ENCODE peak calls at places on chromosomes 11 and 22, in nine cellular contexts. U is coronary artery, T is psoas muscle, N is choroid plexus epithelial cell, I is RWPE2, H is HCT116, Y is thoracic aorta, K is right lobe of liver, S is astrocyte of the spinal cord. L is an unnamed sample.

GRCh38 chr22:39215070-39215396 is 29.7 kb downstream of the PDGFB start:
- DNase-seq in U (peak; percentile 8), T (no peak), N (no peak), I (peak; percentile 12), H (no peak), Y (no peak), K (no peak), S (no peak), L (peak; percentile 10)

GRCh38 chr11:58609723-58610122 is 12.7 kb upstream of the CNTF start:
- DNase-seq in U (no peak), T (no peak), N (no peak), I (no peak), H (no peak), Y (no peak), K (no peak), S (no peak), L (no peak)

GRCh38 chr22:46057762-46058420 is 80.9 kb upstream of the WNT7B start:
- DNase-seq in U (peak; percentile 81), T (no peak), N (no peak), I (no peak), H (no peak), Y (no peak), K (peak; percentile 50), S (peak; percentile 65), L (peak; percentile 30)

GRCh38 chr11:95067042-95067827 is 516 bp downstream of the SRSF8 start:
- DNase-seq in U (peak; percentile 93), T (peak; percentile 90), N (peak; percentile 71), I (peak; percentile 72), H (no peak), Y (peak; percentile 36), K (peak; percentile 84), S (peak; percentile 77), L (peak; percentile 88)

GRCh38 chr11:27757953-27758352 is 57.7 kb upstream of the BDNF start:
- DNase-seq in U (no peak), T (no peak), N (peak; percentile 74), I (no peak), H (no peak), Y (no peak), K (no peak), S (peak; percentile 83), L (no peak)

GRCh38 chr11:128480066-128480465 is 107.3 kb downstream of the ETS1 start:
- DNase-seq in U (no peak), T (no peak), N (no peak), I (no peak), H (no peak), Y (no peak), K (no peak), S (no peak), L (no peak)

GRCh38 chr11:119029340-119030028 is 1.2 kb downstream of the SLC37A4 start:
- DNase-seq in U (no peak), T (no peak), N (no peak), I (no peak), H (no peak), Y (no peak), K (peak; percentile 95), S (no peak), L (peak; percentile 81)

GRCh38 chr22:19291218-19291579 is 320 bp downstream of the CLTCL1 start:
- DNase-seq in U (peak; percentile 78), T (peak; percentile 48), N (no peak), I (peak; percentile 52), H (no peak), Y (no peak), K (peak; percentile 60), S (peak; percentile 16), L (no peak)

GRCh38 chr22:43047605-43048004 is 32.7 kb upstream of the PACSIN2 start:
- DNase-seq in U (no peak), T (no peak), N (no peak), I (no peak), H (no peak), Y (no peak), K (no peak), S (no peak), L (no peak)

GRCh38 chr22:43053176-43053575 is 36.0 kb downstream of the TTLL1 start:
- DNase-seq in U (no peak), T (no peak), N (no peak), I (no peak), H (no peak), Y (no peak), K (no peak), S (no peak), L (no peak)

GRCh38 chr22:43050995-43051394 is 36.0 kb upstream of the PACSIN2 start:
- DNase-seq in U (no peak), T (no peak), N (no peak), I (no peak), H (no peak), Y (no peak), K (no peak), S (no peak), L (no peak)
- H3K4me3 ChIP-seq in U (no peak overlapping the region), T (no peak overlapping the region), N (no peak overlapping the region), I (no peak overlapping the region), H (no peak overlapping the region), Y (no peak overlapping the region), K (no peak overlapping the region), S (no peak overlapping the region), L (no peak overlapping the region)

GRCh38 chr22:36409911-36410756 is 22.4 kb upstream of the MYH9 start:
- DNase-seq in U (no peak), T (peak; percentile 65), N (peak; percentile 83), I (peak; percentile 99), H (peak; percentile 96), Y (peak; percentile 18), K (peak; percentile 96), S (peak; percentile 72), L (peak; percentile 99)
- TF ChIP-seq CTCF in U (no peak), T (no peak), N (no peak), I (no peak), H (no peak), Y (no peak), K (no peak), S (no peak), L (no peak)

GRCh38 chr22:35399114-35399677 is 744 bp upstream of the MCM5 start:
- DNase-seq in U (no peak), T (no peak), N (no peak), I (no peak), H (no peak), Y (no peak), K (no peak), S (peak; percentile 1), L (no peak)
- H3K4me3 ChIP-seq in U (peak overlapping the region; percentile 81), T (peak overlapping the region; percentile 86), N (peak overlapping the region; percentile 70), I (peak overlapping the region; percentile 83), H (peak overlapping the region; percentile 98), Y (peak overlapping the region; percentile 96), K (peak overlapping the region; percentile 54), S (peak overlapping the region; percentile 85), L (peak overlapping the region; percentile 61)

GRCh38 chr11:125257185-125257584 is 92.6 kb downstream of the PKNOX2 start:
- DNase-seq in U (no peak), T (no peak), N (peak; percentile 44), I (no peak), H (no peak), Y (no peak), K (no peak), S (no peak), L (no peak)
- TF ChIP-seq CTCF in U (no peak), T (no peak), N (peak; percentile 61), I (no peak), H (no peak), Y (no peak), K (no peak), S (peak; percentile 45), L (no peak)

GRCh38 chr11:13667245-13667644 is 1.2 kb upstream of the FAR1 start:
- DNase-seq in U (no peak), T (no peak), N (peak; percentile 8), I (no peak), H (no peak), Y (no peak), K (no peak), S (peak; percentile 22), L (no peak)
- H3K4me3 ChIP-seq in U (peak overlapping the region; percentile 93), T (peak overlapping the region; percentile 98), N (peak overlapping the region; percentile 85), I (peak overlapping the region; percentile 75), H (no peak overlapping the region), Y (peak overlapping the region; percentile 92), K (no peak overlapping the region), S (peak overlapping the region; percentile 67), L (no peak overlapping the region)

GRCh38 chr11:34790620-34791019 is 125.6 kb downstream of the APIP start:
- DNase-seq in U (no peak), T (no peak), N (peak; percentile 24), I (no peak), H (no peak), Y (no peak), K (no peak), S (no peak), L (no peak)

GRCh38 chr11:34791725-34792124 is 124.5 kb downstream of the APIP start:
- DNase-seq in U (no peak), T (no peak), N (no peak), I (no peak), H (no peak), Y (no peak), K (no peak), S (no peak), L (no peak)

GRCh38 chr11:34792814-34793241 is 123.4 kb downstream of the APIP start:
- DNase-seq in U (no peak), T (no peak), N (no peak), I (no peak), H (no peak), Y (no peak), K (peak; percentile 58), S (no peak), L (no peak)

GRCh38 chr11:34793666-34794065 is 122.5 kb downstream of the APIP start:
- DNase-seq in U (no peak), T (no peak), N (no peak), I (no peak), H (no peak), Y (no peak), K (no peak), S (no peak), L (no peak)

DNA sequence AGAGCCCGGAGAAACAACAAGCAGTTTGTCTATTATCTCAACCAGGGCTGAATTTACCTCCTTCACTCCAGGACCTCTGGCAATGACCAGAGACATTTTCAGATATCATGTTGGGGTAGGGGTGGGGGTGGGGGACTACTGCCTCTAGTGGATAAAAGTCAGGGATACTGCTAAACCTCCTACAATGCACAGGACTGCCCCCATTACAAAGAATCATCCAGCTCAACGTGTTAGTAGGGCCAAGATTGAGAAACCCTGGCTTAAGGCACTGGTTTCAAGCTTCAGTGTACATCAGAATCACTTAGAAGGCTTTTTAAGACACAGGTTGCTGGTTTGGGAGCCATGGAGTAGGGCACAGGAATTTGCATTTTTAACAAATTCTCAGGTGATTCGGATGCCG is 124.0 kb downstream of the APIP start:
- DNase-seq in U (no peak), T (no peak), N (no peak), I (no peak), H (no peak), Y (no peak), K (no peak), S (no peak), L (no peak)
- TF ChIP-seq CTCF in U (no peak), T (no peak), N (no peak), I (no peak), H (no peak), Y (no peak), K (no peak), S (no peak), L (no peak)

L was measured in pancreas.